ENCODE peak calls at places on chromosomes 3 and 15, in six cellular contexts. C is PC-3; V is breast epithelium; T is HepG2; Z is colonic mucosa; Q is naive thymus-derived CD4-positive, alpha-beta T cell. E is an unnamed sample.

GRCh38 chr3:158570999-158571702 is at the start of gene MLF1:
- DNase-seq in C (peak; percentile 94), V (peak; percentile 96), T (peak; percentile 38), Z (peak; percentile 97), Q (peak; percentile 63), E (peak; percentile 97)

GRCh38 chr15:68080783-68081182 is 26.7 kb downstream of the PIAS1 start:
- DNase-seq in C (no peak), V (no peak), T (no peak), Z (no peak), Q (no peak), E (no peak)

GRCh38 chr15:31974855-31975421 is 55.4 kb upstream of the CHRNA7 start:
- DNase-seq in C (peak; percentile 70), V (no peak), T (peak; percentile 25), Z (peak; percentile 59), Q (peak; percentile 23), E (no peak)

GRCh38 chr3:23991236-23992050 is 46.4 kb downstream of the NR1D2 start:
- DNase-seq in C (no peak), V (no peak), T (no peak), Z (no peak), Q (no peak), E (no peak)

GRCh38 chr15:97691799-97692198 is 268.7 kb upstream of the ARRDC4 start:
- DNase-seq in C (peak; percentile 14), V (no peak), T (peak; percentile 4), Z (no peak), Q (no peak), E (peak; percentile 43)

GRCh38 chr3:188349963-188350332 is 196.0 kb downstream of the LPP start:
- DNase-seq in C (no peak), V (no peak), T (no peak), Z (no peak), Q (no peak), E (no peak)

GRCh38 chr15:75844629-75845390 is 1.6 kb downstream of the UBE2Q2 start:
- DNase-seq in C (no peak), V (no peak), T (no peak), Z (no peak), Q (peak; percentile 37), E (no peak)

GRCh38 chr3:159455741-159456181 is 532.9 kb upstream of the IL12A start:
- DNase-seq in C (peak; percentile 7), V (no peak), T (no peak), Z (no peak), Q (no peak), E (peak; percentile 15)

GRCh38 chr15:62223020-62223419 is 57.9 kb upstream of the C2CD4B start:
- DNase-seq in C (no peak), V (no peak), T (no peak), Z (no peak), Q (no peak), E (no peak)

GRCh38 chr3:37054370-37054769 is 61.1 kb downstream of the MLH1 start:
- DNase-seq in C (peak; percentile 63), V (no peak), T (no peak), Z (no peak), Q (no peak), E (no peak)

GRCh38 chr15:48717458-48717857 is 71.9 kb upstream of the FBN1 start:
- DNase-seq in C (peak; percentile 44), V (no peak), T (no peak), Z (no peak), Q (no peak), E (no peak)

GRCh38 chr15:74308643-74308945 is 58.9 kb downstream of the CYP11A1 start:
- DNase-seq in C (no peak), V (no peak), T (no peak), Z (no peak), Q (no peak), E (no peak)
- H3K27me3 ChIP-seq in C (peaks cover 7% of the 10 kb centered on the region), V (no peaks in the 10 kb centered on the region), T (peaks cover 25% of the 10 kb centered on the region), Z (no peaks in the 10 kb centered on the region), Q (no peaks in the 10 kb centered on the region), E (no peaks in the 10 kb centered on the region)

DNA sequence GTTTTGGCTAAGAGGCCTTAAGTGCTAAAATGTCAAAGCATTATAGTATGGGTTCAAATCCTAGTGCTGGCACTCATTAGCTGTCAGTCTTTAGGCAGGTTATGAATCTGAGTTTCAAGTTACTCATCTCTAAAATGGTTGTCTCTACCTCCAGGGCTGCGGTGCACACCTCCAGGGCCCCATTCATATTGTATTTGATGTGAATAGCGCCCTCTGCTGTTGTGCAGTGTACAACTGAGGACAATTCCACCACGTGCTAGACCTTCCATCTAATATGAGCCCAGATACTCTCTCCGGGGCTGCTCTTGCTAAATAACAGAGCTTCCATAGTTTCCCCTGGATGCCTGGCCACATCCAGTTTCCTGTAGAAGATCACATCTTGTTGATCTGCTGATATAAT is 54.3 kb downstream of the OXNAD1 start:
- DNase-seq in C (peak; percentile 33), V (no peak), T (peak; percentile 25), Z (no peak), Q (peak; percentile 77), E (no peak)
- H3K36me3 ChIP-seq in C (peaks cover 2% of the 10 kb centered on the region), V (no peaks in the 10 kb centered on the region), T (peaks cover 5% of the 10 kb centered on the region), Z (peaks cover 4% of the 10 kb centered on the region), Q (peaks cover 75% of the 10 kb centered on the region), E (peaks cover 2% of the 10 kb centered on the region)

GRCh38 chr3:127045435-127046045 is 62.6 kb downstream of the PLXNA1 start:
- DNase-seq in C (no peak), V (no peak), T (no peak), Z (no peak), Q (no peak), E (no peak)

GRCh38 chr3:127043731-127044510 is 61.0 kb downstream of the PLXNA1 start:
- DNase-seq in C (no peak), V (no peak), T (no peak), Z (no peak), Q (no peak), E (no peak)

GRCh38 chr3:127042634-127043033 is 59.7 kb downstream of the PLXNA1 start:
- DNase-seq in C (no peak), V (no peak), T (no peak), Z (no peak), Q (no peak), E (no peak)

GRCh38 chr3:127043041-127043641 is 60.2 kb downstream of the PLXNA1 start:
- DNase-seq in C (peak; percentile 27), V (peak; percentile 90), T (no peak), Z (no peak), Q (no peak), E (peak; percentile 34)

DNA sequence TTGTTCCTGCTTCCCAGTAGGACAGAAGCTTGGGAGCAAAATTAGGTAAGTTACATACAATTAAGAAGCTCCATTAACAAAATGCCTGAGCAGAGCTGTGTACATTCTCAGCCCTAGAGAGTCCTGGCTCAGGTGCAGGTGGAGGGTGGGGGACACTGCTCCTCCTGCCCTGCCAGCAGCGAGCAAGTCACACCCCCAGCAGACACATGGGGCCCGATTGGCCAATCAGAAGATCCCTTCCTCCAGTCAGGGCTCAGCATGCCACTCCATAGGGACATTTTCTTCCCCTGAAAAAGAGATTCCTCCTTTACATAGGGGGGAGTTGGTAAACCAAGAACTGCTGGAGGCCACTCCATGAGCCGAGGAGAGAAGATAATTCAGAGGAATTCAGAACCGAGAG is 62.1 kb downstream of the PLXNA1 start:
- DNase-seq in C (peak; percentile 6), V (peak; percentile 50), T (no peak), Z (no peak), Q (no peak), E (no peak)
- H3K4me3 ChIP-seq in C (no peak overlapping the region), V (no peak overlapping the region), T (no peak overlapping the region), Z (no peak overlapping the region), Q (no peak overlapping the region), E (no peak overlapping the region)

GRCh38 chr3:122435950-122436349 is 20.1 kb upstream of the WDR5B start:
- DNase-seq in C (no peak), V (no peak), T (no peak), Z (no peak), Q (no peak), E (no peak)
- H3K27me3 ChIP-seq in C (no peaks in the 10 kb centered on the region), V (no peaks in the 10 kb centered on the region), T (no peaks in the 10 kb centered on the region), Z (no peaks in the 10 kb centered on the region), Q (no peaks in the 10 kb centered on the region), E (no peaks in the 10 kb centered on the region)

DNA sequence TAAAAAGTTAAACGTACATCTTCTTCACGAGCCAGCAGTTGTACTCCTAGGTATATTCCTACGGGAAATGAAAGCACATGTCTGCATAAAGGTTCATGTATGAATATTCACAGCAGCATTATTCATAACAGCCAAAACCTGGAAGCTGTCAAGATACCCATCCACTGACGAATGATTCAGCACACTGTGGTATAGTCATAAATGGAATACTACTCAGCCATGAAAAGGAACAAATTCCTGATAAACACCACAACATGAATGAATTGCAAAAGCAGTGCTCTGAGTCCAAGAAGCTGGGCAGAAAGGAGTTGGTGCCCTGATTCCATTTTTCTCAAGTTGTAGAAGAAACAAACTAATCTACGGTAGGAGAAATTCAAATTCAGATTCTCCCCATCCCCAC is 3.9 kb downstream of the TMEM43 start:
- DNase-seq in C (no peak), V (no peak), T (no peak), Z (no peak), Q (no peak), E (no peak)
- H3K36me3 ChIP-seq in C (peaks cover 46% of the 10 kb centered on the region), V (peaks cover 4% of the 10 kb centered on the region), T (peaks cover 18% of the 10 kb centered on the region), Z (peaks cover 5% of the 10 kb centered on the region), Q (peaks cover 64% of the 10 kb centered on the region), E (peaks cover 51% of the 10 kb centered on the region)

E was measured in MG63.